ENCODE peak calls at places on chromosomes 12 and 14, in eight cellular contexts. Y is fibroblast of the aortic adventitia; A is head of caudate nucleus; R is HEK293T; X is stimulated activated CD4-positive, alpha-beta T cell treated with anti-CD3 and anti-CD28 coated beads, Interleukin-2, amount 100 ng/mL, for 24 hours; L is stimulated activated CD8-positive, alpha-beta memory T cell treated with anti-CD3 and anti-CD28 coated beads, Interleukin-15, amount 100 ng/mL, for 48 hours; T is AG09309; H is body of pancreas. B is an unnamed sample.

GRCh38 chr12:80216890-80217559 is 117.7 kb downstream of the OTOGL start:
- DNase-seq in A (no peak), X (no peak), R (no peak), L (no peak), T (no peak), H (no peak), Y (no peak), B (no peak)

GRCh38 chr14:101399737-101400517 is 161.4 kb upstream of the DIO3 start:
- DNase-seq in L (no peak), A (no peak), Y (no peak), H (peak; percentile 97), T (no peak), R (no peak), X (no peak), B (no peak)

GRCh38 chr14:58732387-58732786 is 94.6 kb downstream of the DACT1 start:
- DNase-seq in R (no peak), Y (peak; percentile 16), T (no peak), H (no peak), X (no peak), A (no peak), L (no peak), B (no peak)

GRCh38 chr12:15212877-15213276 is 8.3 kb downstream of the RERG start:
- DNase-seq in Y (no peak), X (no peak), A (no peak), R (peak; percentile 19), H (no peak), L (no peak), T (no peak), B (no peak)

GRCh38 chr14:59293934-59294661 is 105.6 kb downstream of the DAAM1 start:
- DNase-seq in A (no peak), L (no peak), R (no peak), H (peak; percentile 10), X (no peak), T (no peak), Y (peak; percentile 88), B (no peak)

GRCh38 chr14:102928412-102929348 is 6.2 kb downstream of the AMN start:
- DNase-seq in X (peak; percentile 72), A (no peak), R (no peak), H (peak; percentile 59), L (peak; percentile 52), Y (no peak), T (no peak), B (no peak)

GRCh38 chr14:38808734-38809455 is 294.1 kb downstream of the SEC23A start:
- DNase-seq in H (no peak), T (no peak), X (no peak), R (no peak), L (no peak), Y (no peak), A (no peak), B (no peak)

GRCh38 chr12:28222081-28222700 is 31.9 kb downstream of the CCDC91 start:
- DNase-seq in T (no peak), A (no peak), H (no peak), L (peak; percentile 66), R (no peak), Y (no peak), X (peak; percentile 76), B (no peak)